ENCODE peak calls at places on chromosome 22, in four cellular contexts. P is SJCRH30; C is Peyer's patch; Y is CD4-positive, alpha-beta memory T cell. E is an unnamed sample.

GRCh38 chr22:17955611-17956379 is 68.6 kb downstream of the MICAL3 start:
- DNase-seq in C (no peak), P (no peak), Y (no peak), E (no peak)

GRCh38 chr22:41913842-41914534 is 886 bp downstream of the SHISA8 start:
- DNase-seq in C (no peak), Y (no peak), P (no peak), E (no peak)

GRCh38 chr22:44098021-44098739 is 74.1 kb downstream of the PARVB start:
- DNase-seq in P (no peak), Y (no peak), C (no peak), E (no peak)

GRCh38 chr22:41833369-41834004 is 582 bp downstream of the SREBF2 start:
- DNase-seq in Y (peak), C (peak), P (peak), E (peak)

GRCh38 chr22:44451016-44451415 is 47.0 kb downstream of the RTL6 start:
- DNase-seq in P (no peak), Y (no peak), C (no peak), E (peak)

GRCh38 chr22:24390576-24390975 is 36.8 kb upstream of the ADORA2A start:
- DNase-seq in Y (no peak), C (no peak), P (no peak), E (peak)

GRCh38 chr22:36933629-36934028 is 20.2 kb downstream of the CSF2RB start:
- DNase-seq in Y (no peak), C (peak), P (no peak), E (no peak)

GRCh38 chr22:50720861-50721844 is 16.9 kb upstream of the ACR start:
- DNase-seq in C (no peak), Y (no peak), P (no peak), E (no peak)

GRCh38 chr22:45968003-45968650 is 8.8 kb downstream of the WNT7B start:
- DNase-seq in C (no peak), Y (no peak), P (no peak), E (no peak)

GRCh38 chr22:43953988-43954771 is 1.1 kb upstream of the SAMM50 start:
- DNase-seq in C (no peak), Y (no peak), P (no peak), E (no peak)

GRCh38 chr22:37943471-37944198 is 9.8 kb downstream of the C22orf23 start:
- DNase-seq in C (no peak), P (no peak), Y (no peak), E (no peak)

GRCh38 chr22:17590586-17590985 is 27.3 kb downstream of the SLC25A18 start:
- DNase-seq in Y (no peak), C (no peak), P (no peak), E (no peak)

GRCh38 chr22:44182591-44183588 is 2.2 kb downstream of the PARVG start:
- DNase-seq in C (peak), P (no peak), Y (peak), E (no peak)

GRCh38 chr22:49994361-49995058 is 18.1 kb downstream of the IL17REL start:
- DNase-seq in C (no peak), P (no peak), Y (no peak), E (no peak)

GRCh38 chr22:17583151-17583550 is 19.9 kb downstream of the SLC25A18 start:
- DNase-seq in Y (no peak), P (no peak), C (no peak), E (no peak)

GRCh38 chr22:31124811-31125465 is 2.2 kb downstream of the INPP5J start:
- DNase-seq in P (no peak), Y (no peak), C (no peak), E (no peak)

GRCh38 chr22:32619614-32620426 is 145.2 kb downstream of the FBXO7 start:
- DNase-seq in C (no peak), P (peak), Y (no peak), E (peak)

GRCh38 chr22:49789289-49790141 is 38.2 kb downstream of the BRD1 start:
- DNase-seq in C (peak), P (no peak), Y (peak), E (no peak)

GRCh38 chr22:41976070-41976901 is 7.0 kb downstream of the SEPTIN3 start:
- DNase-seq in C (peak), Y (peak), P (no peak), E (no peak)

GRCh38 chr22:49827853-49828598 is at the start of gene BRD1:
- DNase-seq in C (peak), P (peak), Y (peak), E (no peak)

GRCh38 chr22:31046591-31047226 is 34.4 kb upstream of the SMTN start:
- DNase-seq in C (no peak), Y (no peak), P (peak), E (no peak)

GRCh38 chr22:39946571-39947407 is 13.4 kb upstream of the TMA7B start:
- DNase-seq in C (peak), Y (no peak), P (no peak), E (no peak)

GRCh38 chr22:42697542-42698013 is 23.1 kb downstream of the A4GALT start:
- DNase-seq in Y (no peak), P (peak), C (no peak), E (peak)

GRCh38 chr22:44330188-44330726 is 17.5 kb upstream of the SHISAL1 start:
- DNase-seq in Y (no peak), P (no peak), C (no peak), E (no peak)

GRCh38 chr22:46693634-46694422 is 44.2 kb downstream of the CERK start:
- DNase-seq in P (no peak), Y (no peak), C (no peak), E (no peak)

GRCh38 chr22:23219787-23220484 is 39.6 kb downstream of the BCR start:
- DNase-seq in P (peak), C (peak), Y (no peak), E (no peak)

GRCh38 chr22:46674367-46674781 is 54.2 kb downstream of the GRAMD4 start:
- DNase-seq in Y (peak), C (peak), P (no peak), E (peak)

GRCh38 chr22:33544707-33545106 is 375.6 kb downstream of the LARGE1 start:
- DNase-seq in C (no peak), P (peak), Y (no peak), E (no peak)

GRCh38 chr22:32043391-32043790 is 330 bp downstream of the SLC5A1 start:
- DNase-seq in Y (no peak), C (no peak), P (no peak), E (no peak)

GRCh38 chr22:43228330-43228729 is 41.4 kb upstream of the TTLL12 start:
- DNase-seq in C (no peak), P (peak), Y (no peak), E (no peak)

GRCh38 chr22:37640591-37641250 is 1.3 kb downstream of the SH3BP1 start:
- DNase-seq in C (peak), Y (no peak), P (no peak), E (no peak)

GRCh38 chr22:49102367-49102766 is 725.3 kb downstream of the BRD1 start:
- DNase-seq in P (no peak), Y (no peak), C (no peak), E (no peak)

GRCh38 chr22:38239101-38239761 is 33.6 kb downstream of the TMEM184B start:
- DNase-seq in C (no peak), Y (no peak), P (no peak), E (peak)

GRCh38 chr22:42919199-42919598 is 62.1 kb upstream of the ARFGAP3 start:
- DNase-seq in C (no peak), P (peak), Y (no peak), E (no peak)

GRCh38 chr22:17951315-17951714 is 73.0 kb downstream of the MICAL3 start:
- DNase-seq in Y (no peak), C (no peak), P (no peak), E (no peak)

DNA sequence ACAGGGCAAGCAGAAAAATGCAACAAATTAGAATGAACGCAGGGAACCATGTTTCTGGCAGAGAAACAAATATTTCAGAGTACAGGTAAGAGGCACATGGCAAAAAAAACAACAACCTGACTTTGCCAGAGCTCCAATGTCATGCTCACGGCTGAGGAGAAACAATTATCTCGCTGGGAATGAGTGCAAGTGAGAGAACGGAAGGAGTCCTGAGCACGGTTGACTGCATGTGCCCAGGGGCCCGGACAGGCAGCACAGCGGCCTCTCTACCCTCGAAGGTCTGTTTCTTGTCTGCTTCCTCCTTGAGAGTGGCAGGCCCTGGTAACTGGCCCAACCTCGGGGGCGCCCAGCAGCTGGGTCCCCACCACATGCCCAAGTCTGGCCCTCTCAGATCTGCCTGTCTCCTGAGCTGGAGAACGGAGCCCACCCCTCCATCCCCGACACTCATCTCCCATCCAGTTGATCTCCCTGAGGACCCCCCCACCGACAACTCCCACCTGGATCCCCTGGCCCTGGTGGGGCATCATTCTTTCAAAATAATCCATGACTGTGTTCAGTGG is 24.6 kb upstream of the RTN4R start:
- DNase-seq in C (no peak), P (no peak), Y (no peak), E (no peak)
- H3K4me3 ChIP-seq in C (no peak), P (no peak), Y (no peak), E (no peak)

DNA sequence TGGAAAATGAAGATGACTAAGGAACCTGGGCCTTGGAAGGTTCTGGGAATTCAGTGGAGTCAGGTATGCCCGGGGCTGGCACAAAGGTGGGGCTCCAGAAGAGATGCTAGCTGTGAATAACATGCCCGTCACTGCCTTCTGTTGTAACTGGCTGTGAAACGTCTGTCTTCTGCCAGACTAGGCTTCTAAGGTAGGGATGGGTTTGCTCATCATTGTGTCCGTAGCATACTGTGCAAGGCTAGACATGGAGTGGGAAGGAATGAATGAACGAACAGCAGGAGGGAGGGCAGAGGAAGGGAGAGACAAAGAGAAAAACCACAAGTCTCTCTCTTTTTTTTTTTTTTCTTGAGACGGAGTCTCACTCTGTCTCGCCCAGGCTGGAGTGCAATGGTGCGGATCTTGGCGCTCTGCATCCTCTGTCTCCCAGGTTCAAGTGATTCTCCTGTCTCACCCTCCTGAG is 327.4 kb downstream of the MN1 start:
- DNase-seq in P (no peak), C (no peak), Y (no peak), E (no peak)
- H3K27ac ChIP-seq in P (peak), C (no peak), Y (no peak), E (no peak)

GRCh38 chr22:35913925-35914324 is 114.7 kb downstream of the RBFOX2 start:
- DNase-seq in P (no peak), Y (no peak), C (no peak), E (no peak)
- H3K4me3 ChIP-seq in P (peak), Y (no peak), C (no peak), E (peak)

GRCh38 chr22:29095459-29095858 is 22.6 kb downstream of the KREMEN1 start:
- DNase-seq in P (no peak), Y (no peak), C (no peak), E (no peak)

GRCh38 chr22:29092243-29092642 is 19.4 kb downstream of the KREMEN1 start:
- DNase-seq in Y (no peak), P (no peak), C (no peak), E (no peak)

GRCh38 chr22:29093030-29093429 is 20.2 kb downstream of the KREMEN1 start:
- DNase-seq in C (no peak), Y (no peak), P (no peak), E (no peak)

GRCh38 chr22:29093501-29093921 is 20.7 kb downstream of the KREMEN1 start:
- DNase-seq in Y (no peak), C (no peak), P (peak), E (no peak)

GRCh38 chr22:29093980-29094379 is 21.1 kb downstream of the KREMEN1 start:
- DNase-seq in Y (no peak), P (no peak), C (no peak), E (no peak)
- H3K27ac ChIP-seq in Y (no peak), P (peak), C (no peak), E (peak)

GRCh38 chr22:29482726-29483125 is 2.7 kb downstream of the NEFH start:
- DNase-seq in P (no peak), Y (no peak), C (no peak), E (no peak)
- H3K4me3 ChIP-seq in P (no peak), Y (no peak), C (no peak), E (no peak)

GRCh38 chr22:21014202-21015050 is 539 bp upstream of the P2RX6 start:
- DNase-seq in C (peak), P (peak), Y (peak), E (peak)
- H3K27ac ChIP-seq in C (peak), P (peak), Y (peak), E (peak)